ENCODE peak calls at places on chromosomes 1 and 21, in four cellular contexts. B, W, P and I are unnamed samples.
A peak's percentile ranks its signal among the peaks of the same experiment; 100 is the strongest.

GRCh38 chr1:113540328-113540727 is 150.0 kb downstream of the MAGI3 start:
- DNase-seq in B (no peak), W (no peak), P (no peak), I (no peak)

GRCh38 chr21:35925497-35925896 is 134.8 kb downstream of the SETD4 start:
- DNase-seq in B (no peak), W (no peak), P (peak; percentile 53), I (peak; percentile 28)

GRCh38 chr1:180267211-180267561 is 37.1 kb downstream of the LHX4 start:
- DNase-seq in B (no peak), W (no peak), P (no peak), I (no peak)

GRCh38 chr1:100440075-100440809 is 87.9 kb downstream of the CDC14A start:
- DNase-seq in B (no peak), W (peak; percentile 47), P (no peak), I (no peak)

GRCh38 chr1:220788900-220789299 is 2.2 kb downstream of the MTARC1 start:
- DNase-seq in B (no peak), W (no peak), P (no peak), I (no peak)

GRCh38 chr1:245874942-245875580 is 632.0 kb downstream of the SMYD3 start:
- DNase-seq in B (peak; percentile 63), W (no peak), P (peak; percentile 79), I (peak; percentile 100)

GRCh38 chr1:90717665-90718410 is 736 bp upstream of the BARHL2 start:
- DNase-seq in B (peak; percentile 95), W (no peak), P (no peak), I (peak; percentile 13)

GRCh38 chr1:207088731-207089626 is at the start of gene C4BPB:
- DNase-seq in B (no peak), W (no peak), P (no peak), I (no peak)

GRCh38 chr1:169461390-169462001 is 24.2 kb downstream of the SLC19A2 start:
- DNase-seq in B (no peak), W (no peak), P (no peak), I (no peak)